ENCODE peak calls at places on chromosomes 7 and 10, in nine cellular contexts. O, R, X, J, V, S, U, W and A are unnamed samples.

GRCh38 chr7:64183126-64183742 is 23.8 kb upstream of the ZNF735 start:
- DNase-seq in J (no peak), S (no peak), O (no peak), R (no peak), V (no peak), X (no peak), U (no peak), W (no peak), A (no peak)

GRCh38 chr10:33193867-33194521 is 140.5 kb downstream of the NRP1 start:
- DNase-seq in X (no peak), S (no peak), J (peak; percentile 72), R (no peak), U (peak; percentile 74), O (peak; percentile 53), W (peak; percentile 52), V (peak; percentile 32), A (no peak)

GRCh38 chr7:40551685-40552576 is 417.1 kb downstream of the SUGCT start:
- DNase-seq in V (no peak), R (no peak), U (peak; percentile 88), J (peak; percentile 89), W (peak; percentile 23), X (no peak), O (no peak), S (peak; percentile 10), A (no peak)

GRCh38 chr10:108434818-108435217 is 1270.3 kb upstream of the SORCS1 start:
- DNase-seq in U (no peak), J (no peak), V (no peak), X (no peak), W (no peak), O (no peak), R (no peak), S (no peak), A (no peak)

GRCh38 chr7:28458732-28459131 is 46.4 kb downstream of the CREB5 start:
- DNase-seq in O (no peak), V (no peak), W (no peak), R (no peak), U (no peak), X (no peak), J (no peak), S (no peak), A (no peak)

GRCh38 chr10:94366382-94366781 is 3.6 kb upstream of the NOC3L start:
- DNase-seq in R (no peak), O (no peak), J (no peak), X (no peak), W (no peak), U (no peak), S (no peak), V (no peak), A (no peak)

GRCh38 chr10:48406204-48406603 is 99.7 kb downstream of the MAPK8 start:
- DNase-seq in W (peak; percentile 86), J (peak; percentile 56), X (no peak), S (no peak), O (peak; percentile 2), U (peak; percentile 71), V (no peak), R (no peak), A (no peak)

GRCh38 chr10:11444148-11444516 is 167.3 kb downstream of the USP6NL start:
- DNase-seq in U (no peak), J (no peak), R (no peak), S (no peak), O (no peak), W (no peak), V (no peak), X (no peak), A (no peak)

GRCh38 chr7:30931161-30931926 is 19.7 kb downstream of the AQP1 start:
- DNase-seq in O (no peak), R (no peak), J (no peak), W (peak; percentile 71), U (no peak), X (peak; percentile 27), V (no peak), S (no peak), A (peak; percentile 68)

GRCh38 chr7:30928254-30928872 is 16.7 kb downstream of the AQP1 start:
- DNase-seq in O (no peak), R (peak; percentile 5), J (no peak), S (no peak), X (peak; percentile 25), V (no peak), W (no peak), U (no peak), A (peak; percentile 65)

GRCh38 chr7:26202019-26202985 is 757 bp downstream of the CBX3 start:
- DNase-seq in U (no peak), O (no peak), J (no peak), R (no peak), X (peak; percentile 59), V (peak; percentile 71), W (no peak), S (peak; percentile 66), A (no peak)

GRCh38 chr7:97555845-97556431 is 175.9 kb upstream of the TAC1 start:
- DNase-seq in R (no peak), X (no peak), J (no peak), W (peak; percentile 54), O (no peak), V (no peak), S (no peak), U (no peak), A (no peak)

GRCh38 chr10:91287912-91288311 is 67.4 kb downstream of the PCGF5 start:
- DNase-seq in O (no peak), J (no peak), S (no peak), W (no peak), X (no peak), R (no peak), V (no peak), U (no peak), A (no peak)

GRCh38 chr10:91907914-91908357 is 1.4 kb downstream of the FGFBP3 start:
- DNase-seq in U (no peak), V (no peak), S (no peak), J (no peak), W (no peak), X (no peak), R (no peak), O (peak; percentile 42), A (no peak)

GRCh38 chr7:98955992-98956391 is 77.7 kb downstream of the TRRAP start:
- DNase-seq in X (no peak), W (no peak), O (no peak), R (no peak), V (no peak), S (no peak), J (no peak), U (no peak), A (no peak)

GRCh38 chr10:114650831-114651230 is 7.2 kb downstream of the ABLIM1 start:
- DNase-seq in R (no peak), X (no peak), V (no peak), J (no peak), O (no peak), S (no peak), W (no peak), U (no peak), A (no peak)

GRCh38 chr7:44565097-44565794 is 8.5 kb downstream of the DDX56 start:
- DNase-seq in V (peak; percentile 88), J (peak; percentile 73), W (no peak), U (peak; percentile 49), X (peak; percentile 48), R (peak; percentile 44), O (peak; percentile 59), S (peak; percentile 75), A (peak; percentile 70)

DNA sequence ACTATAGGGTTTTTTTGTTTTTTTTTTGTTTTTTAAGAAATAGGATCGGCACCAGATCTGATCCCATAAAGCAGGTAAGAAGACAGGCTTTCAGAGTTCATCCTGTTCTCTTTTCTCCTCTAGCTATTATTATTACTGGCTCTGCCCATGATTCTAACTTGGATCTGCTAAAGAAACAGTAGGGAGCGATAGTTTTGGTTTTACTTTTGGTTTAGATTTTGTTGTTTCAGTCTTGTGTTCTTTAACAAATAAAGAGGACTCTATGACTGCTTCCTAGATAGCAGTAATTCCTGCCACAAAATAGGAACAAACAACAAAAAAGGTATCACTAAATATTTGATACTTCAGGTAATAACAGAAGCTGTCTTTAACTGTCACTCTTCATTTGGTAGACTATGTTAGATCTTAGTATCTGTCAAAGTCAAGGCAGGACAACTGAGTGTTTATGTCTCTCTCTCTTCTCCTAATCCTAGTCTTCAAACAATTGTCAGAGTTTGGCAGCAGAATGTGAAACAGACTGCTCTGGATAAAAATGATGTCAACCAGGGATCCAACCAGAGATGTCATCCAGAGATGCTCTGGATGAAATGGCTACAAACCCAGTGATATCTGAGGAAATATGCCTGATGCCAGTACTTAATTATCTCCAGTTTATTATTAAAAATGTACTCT is 99.8 kb downstream of the KMT2C start:
- DNase-seq in J (peak; percentile 53), V (no peak), O (no peak), U (no peak), W (no peak), X (no peak), R (no peak), S (no peak), A (no peak)
- TF ChIP-seq CTCF in J (no peak), V (no peak), O (no peak), U (no peak), W (no peak), X (no peak), R (no peak), S (no peak), A (no peak)

GRCh38 chr10:23293145-23293724 is 51.4 kb downstream of the C10orf67 start:
- DNase-seq in S (peak; percentile 66), O (peak; percentile 10), X (no peak), W (no peak), J (peak; percentile 53), V (peak; percentile 68), R (no peak), U (peak; percentile 9), A (no peak)
- TF ChIP-seq CTCF in S (peak; percentile 62), O (peak; percentile 54), X (peak; percentile 60), W (peak; percentile 82), J (peak; percentile 78), V (peak; percentile 70), R (no peak), U (peak; percentile 43), A (peak; percentile 74)

GRCh38 chr7:2558620-2559282 is at the start of gene IQCE:
- DNase-seq in O (peak; percentile 77), R (peak; percentile 68), U (peak; percentile 84), J (peak; percentile 92), X (peak; percentile 95), W (no peak), V (peak; percentile 100), S (peak; percentile 99), A (peak; percentile 97)
- TF ChIP-seq CTCF in O (no peak), R (no peak), U (no peak), J (no peak), X (no peak), W (no peak), V (no peak), S (no peak), A (peak; percentile 24)

GRCh38 chr7:87561702-87562101 is 39.0 kb downstream of the ABCB1 start:
- DNase-seq in R (no peak), U (no peak), X (no peak), V (no peak), O (no peak), J (no peak), W (no peak), S (no peak), A (no peak)

GRCh38 chr7:87566311-87566710 is 34.4 kb downstream of the ABCB1 start:
- DNase-seq in U (no peak), J (no peak), R (no peak), V (no peak), W (peak; percentile 76), O (no peak), S (no peak), X (no peak), A (no peak)

GRCh38 chr7:87565877-87566276 is 34.8 kb downstream of the ABCB1 start:
- DNase-seq in X (no peak), S (no peak), R (no peak), V (no peak), J (no peak), W (no peak), O (no peak), U (no peak), A (no peak)

GRCh38 chr7:87567052-87567451 is 33.6 kb downstream of the ABCB1 start:
- DNase-seq in V (no peak), S (no peak), R (no peak), W (peak; percentile 69), O (no peak), X (no peak), U (no peak), J (no peak), A (no peak)

GRCh38 chr7:87564290-87564963 is 36.3 kb downstream of the ABCB1 start:
- DNase-seq in O (peak; percentile 9), R (no peak), V (peak; percentile 69), U (no peak), W (no peak), S (peak; percentile 19), J (peak; percentile 21), X (peak; percentile 56), A (no peak)
- TF ChIP-seq CTCF in O (peak; percentile 36), R (no peak), V (peak; percentile 33), U (no peak), W (peak; percentile 86), S (no peak), J (peak; percentile 53), X (peak; percentile 43), A (peak; percentile 61)